ENCODE peak calls at places on chromosomes 5 and 9, in nine cellular contexts. One of them, this sample, is unnamed.

GRCh38 chr5:1142886-1143669 is 31.2 kb upstream of the SLC12A7 start:
- DNase-seq in suprapubic skin: no peak
- DNase-seq in fibroblast of lung: no peak
- DNase-seq in tibial artery: no peak
- DNase-seq in lung: no peak
- DNase-seq in A549: no peak
- DNase-seq in AG04450: no peak
- DNase-seq in psoas muscle: no peak
- DNase-seq in CD8-positive, alpha-beta T cell: no peak
- DNase-seq in this sample: no peak

GRCh38 chr5:80623911-80624457 is 30.5 kb upstream of the MSH3 start:
- DNase-seq in suprapubic skin: no peak
- DNase-seq in fibroblast of lung: no peak
- DNase-seq in tibial artery: no peak
- DNase-seq in lung: no peak
- DNase-seq in A549: no peak
- DNase-seq in AG04450: no peak
- DNase-seq in psoas muscle: no peak
- DNase-seq in CD8-positive, alpha-beta T cell: no peak
- DNase-seq in this sample: no peak

GRCh38 chr9:129412814-129413536 is 207.9 kb downstream of the C9orf50 start:
- DNase-seq in suprapubic skin: no peak
- DNase-seq in fibroblast of lung: peak; percentile 78
- DNase-seq in tibial artery: peak; percentile 94
- DNase-seq in lung: peak; percentile 52
- DNase-seq in A549: peak; percentile 73
- DNase-seq in AG04450: no peak
- DNase-seq in psoas muscle: peak; percentile 62
- DNase-seq in CD8-positive, alpha-beta T cell: no peak
- DNase-seq in this sample: peak; percentile 87

GRCh38 chr9:38017149-38017884 is 51.7 kb downstream of the SHB start:
- DNase-seq in suprapubic skin: no peak
- DNase-seq in fibroblast of lung: no peak
- DNase-seq in tibial artery: peak; percentile 83
- DNase-seq in lung: peak; percentile 78
- DNase-seq in A549: peak; percentile 73
- DNase-seq in AG04450: no peak
- DNase-seq in psoas muscle: peak; percentile 73
- DNase-seq in CD8-positive, alpha-beta T cell: no peak
- DNase-seq in this sample: peak; percentile 70

GRCh38 chr5:106418196-106418595 is 1252.5 kb downstream of the EFNA5 start:
- DNase-seq in suprapubic skin: no peak
- DNase-seq in fibroblast of lung: peak; percentile 69
- DNase-seq in tibial artery: no peak
- DNase-seq in lung: no peak
- DNase-seq in A549: no peak
- DNase-seq in AG04450: no peak
- DNase-seq in psoas muscle: no peak
- DNase-seq in CD8-positive, alpha-beta T cell: no peak
- DNase-seq in this sample: no peak

GRCh38 chr5:95870105-95870672 is 47.7 kb upstream of the GLRX start:
- DNase-seq in suprapubic skin: no peak
- DNase-seq in fibroblast of lung: no peak
- DNase-seq in tibial artery: no peak
- DNase-seq in lung: no peak
- DNase-seq in A549: no peak
- DNase-seq in AG04450: no peak
- DNase-seq in psoas muscle: no peak
- DNase-seq in CD8-positive, alpha-beta T cell: no peak
- DNase-seq in this sample: no peak

GRCh38 chr9:99118782-99119466 is 14.0 kb downstream of the TGFBR1 start:
- DNase-seq in suprapubic skin: no peak
- DNase-seq in fibroblast of lung: no peak
- DNase-seq in tibial artery: no peak
- DNase-seq in lung: no peak
- DNase-seq in A549: no peak
- DNase-seq in AG04450: no peak
- DNase-seq in psoas muscle: no peak
- DNase-seq in CD8-positive, alpha-beta T cell: peak; percentile 74
- DNase-seq in this sample: no peak

GRCh38 chr5:124343451-124343867 is 403.0 kb downstream of the ZNF608 start:
- DNase-seq in suprapubic skin: no peak
- DNase-seq in fibroblast of lung: peak; percentile 94
- DNase-seq in tibial artery: no peak
- DNase-seq in lung: no peak
- DNase-seq in A549: no peak
- DNase-seq in AG04450: peak; percentile 79
- DNase-seq in psoas muscle: no peak
- DNase-seq in CD8-positive, alpha-beta T cell: no peak
- DNase-seq in this sample: no peak

GRCh38 chr9:35380016-35380415 is 109.9 kb upstream of the RUSC2 start:
- DNase-seq in suprapubic skin: no peak
- DNase-seq in fibroblast of lung: no peak
- DNase-seq in tibial artery: no peak
- DNase-seq in lung: no peak
- DNase-seq in A549: no peak
- DNase-seq in AG04450: no peak
- DNase-seq in psoas muscle: no peak
- DNase-seq in CD8-positive, alpha-beta T cell: no peak
- DNase-seq in this sample: no peak

GRCh38 chr5:122790354-122791123 is 15.7 kb downstream of the SNX2 start:
- DNase-seq in suprapubic skin: no peak
- DNase-seq in fibroblast of lung: no peak
- DNase-seq in tibial artery: no peak
- DNase-seq in lung: no peak
- DNase-seq in A549: no peak
- DNase-seq in AG04450: no peak
- DNase-seq in psoas muscle: no peak
- DNase-seq in CD8-positive, alpha-beta T cell: no peak
- DNase-seq in this sample: no peak

GRCh38 chr5:123450641-123451421 is 27.6 kb upstream of the CEP120 start:
- DNase-seq in suprapubic skin: no peak
- DNase-seq in fibroblast of lung: peak; percentile 33
- DNase-seq in tibial artery: no peak
- DNase-seq in lung: no peak
- DNase-seq in A549: no peak
- DNase-seq in AG04450: no peak
- DNase-seq in psoas muscle: no peak
- DNase-seq in CD8-positive, alpha-beta T cell: no peak
- DNase-seq in this sample: no peak

GRCh38 chr9:23123048-23123632 is 676.5 kb downstream of the DMRTA1 start:
- DNase-seq in suprapubic skin: no peak
- DNase-seq in fibroblast of lung: peak; percentile 1
- DNase-seq in tibial artery: no peak
- DNase-seq in lung: no peak
- DNase-seq in A549: peak; percentile 52
- DNase-seq in AG04450: no peak
- DNase-seq in psoas muscle: no peak
- DNase-seq in CD8-positive, alpha-beta T cell: no peak
- DNase-seq in this sample: peak; percentile 55

GRCh38 chr5:31453522-31453921 is 78.4 kb downstream of the DROSHA start:
- DNase-seq in suprapubic skin: no peak
- DNase-seq in fibroblast of lung: no peak
- DNase-seq in tibial artery: no peak
- DNase-seq in lung: no peak
- DNase-seq in A549: no peak
- DNase-seq in AG04450: no peak
- DNase-seq in psoas muscle: no peak
- DNase-seq in CD8-positive, alpha-beta T cell: no peak
- DNase-seq in this sample: no peak

GRCh38 chr5:161966544-161966943 is 101.0 kb upstream of the GABRG2 start:
- DNase-seq in suprapubic skin: no peak
- DNase-seq in fibroblast of lung: no peak
- DNase-seq in tibial artery: no peak
- DNase-seq in lung: no peak
- DNase-seq in A549: peak; percentile 6
- DNase-seq in AG04450: no peak
- DNase-seq in psoas muscle: no peak
- DNase-seq in CD8-positive, alpha-beta T cell: no peak
- DNase-seq in this sample: no peak

GRCh38 chr5:135441919-135442318 is 5.2 kb downstream of the DCANP1 start:
- DNase-seq in suprapubic skin: no peak
- DNase-seq in fibroblast of lung: no peak
- DNase-seq in tibial artery: no peak
- DNase-seq in lung: no peak
- DNase-seq in A549: no peak
- DNase-seq in AG04450: no peak
- DNase-seq in psoas muscle: no peak
- DNase-seq in CD8-positive, alpha-beta T cell: peak; percentile 25
- DNase-seq in this sample: no peak

DNA sequence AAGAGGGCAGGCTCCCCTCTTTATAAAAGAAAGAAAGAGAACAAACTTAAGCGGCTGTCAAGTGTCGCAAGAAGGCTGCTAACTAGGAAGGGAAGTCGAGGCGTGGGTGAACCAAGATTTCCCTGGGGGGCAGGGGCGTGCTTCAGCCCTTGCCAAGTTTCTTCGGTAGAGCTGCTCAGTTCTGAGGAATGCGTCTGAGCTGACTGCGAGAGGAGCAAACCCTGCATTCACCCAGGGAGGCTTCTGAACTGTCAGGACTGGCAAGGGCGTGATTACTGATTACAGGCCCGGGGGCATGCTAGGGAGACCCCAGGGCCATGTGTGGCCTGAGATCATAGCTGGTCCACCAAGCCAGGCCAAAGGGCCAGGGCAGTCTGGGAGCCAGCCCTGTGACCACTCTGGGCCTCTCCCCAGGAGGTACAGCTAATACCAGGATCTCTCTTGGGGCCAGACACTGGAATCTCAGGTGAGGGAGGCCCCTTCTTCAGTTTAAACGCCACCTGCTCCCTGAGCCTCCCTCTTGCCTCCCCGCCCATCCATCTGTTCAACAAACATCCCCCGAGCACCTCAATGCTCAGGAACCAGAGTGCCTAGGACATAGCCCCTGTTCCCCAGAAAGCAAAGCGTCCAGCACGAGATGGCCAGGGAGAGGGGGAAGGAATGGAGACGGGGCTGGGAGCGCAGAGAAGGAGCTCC is 30.9 kb downstream of the SARDH start:
- DNase-seq in suprapubic skin: no peak
- DNase-seq in fibroblast of lung: peak; percentile 56
- DNase-seq in tibial artery: peak; percentile 66
- DNase-seq in lung: no peak
- DNase-seq in A549: no peak
- DNase-seq in AG04450: no peak
- DNase-seq in psoas muscle: peak; percentile 51
- DNase-seq in CD8-positive, alpha-beta T cell: no peak
- DNase-seq in this sample: peak; percentile 42
- H3K4me3 ChIP-seq in suprapubic skin: no peak overlapping the region
- H3K4me3 ChIP-seq in fibroblast of lung: no peak overlapping the region
- H3K4me3 ChIP-seq in tibial artery: no peak overlapping the region
- H3K4me3 ChIP-seq in lung: no peak overlapping the region
- H3K4me3 ChIP-seq in A549: no peak overlapping the region
- H3K4me3 ChIP-seq in AG04450: no peak overlapping the region
- H3K4me3 ChIP-seq in psoas muscle: no peak overlapping the region
- H3K4me3 ChIP-seq in CD8-positive, alpha-beta T cell: no peak overlapping the region
- H3K4me3 ChIP-seq in this sample: no peak overlapping the region

GRCh38 chr5:111135406-111135805 is 43.3 kb downstream of the WDR36 start:
- DNase-seq in suprapubic skin: no peak
- DNase-seq in fibroblast of lung: no peak
- DNase-seq in tibial artery: no peak
- DNase-seq in lung: no peak
- DNase-seq in A549: no peak
- DNase-seq in AG04450: no peak
- DNase-seq in psoas muscle: no peak
- DNase-seq in CD8-positive, alpha-beta T cell: no peak
- DNase-seq in this sample: no peak
- H3K27ac ChIP-seq in suprapubic skin: no peak overlapping the region
- H3K27ac ChIP-seq in fibroblast of lung: no peak overlapping the region
- H3K27ac ChIP-seq in tibial artery: no peak overlapping the region
- H3K27ac ChIP-seq in lung: no peak overlapping the region
- H3K27ac ChIP-seq in A549: no peak overlapping the region
- H3K27ac ChIP-seq in AG04450: no peak overlapping the region
- H3K27ac ChIP-seq in psoas muscle: no peak overlapping the region
- H3K27ac ChIP-seq in CD8-positive, alpha-beta T cell: no peak overlapping the region
- H3K27ac ChIP-seq in this sample: no peak overlapping the region

DNA sequence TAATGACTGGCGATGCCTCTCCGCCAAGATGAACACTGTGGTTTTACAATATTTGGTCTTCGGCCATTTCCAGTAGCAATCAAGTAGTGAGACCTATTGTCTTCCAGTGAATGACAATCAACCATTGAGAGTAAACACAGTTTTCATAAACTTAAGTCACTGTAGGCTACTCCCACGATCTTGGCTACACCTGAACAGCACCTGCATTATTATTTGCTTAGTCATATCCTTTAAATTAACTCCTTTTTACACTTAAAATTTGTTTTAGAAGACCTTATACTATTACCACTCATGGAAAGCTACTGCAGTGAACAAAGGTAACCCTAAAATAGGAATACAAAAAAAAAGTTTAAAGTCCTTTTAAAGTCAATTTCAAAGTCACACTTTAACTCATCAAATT is 58.2 kb downstream of the ZNF354C start:
- DNase-seq in suprapubic skin: no peak
- DNase-seq in fibroblast of lung: no peak
- DNase-seq in tibial artery: no peak
- DNase-seq in lung: no peak
- DNase-seq in A549: no peak
- DNase-seq in AG04450: no peak
- DNase-seq in psoas muscle: no peak
- DNase-seq in CD8-positive, alpha-beta T cell: no peak
- DNase-seq in this sample: no peak
- H3K9me3 ChIP-seq in suprapubic skin: peaks cover 15% of the 10 kb centered on the region
- H3K9me3 ChIP-seq in fibroblast of lung: no peaks in the 10 kb centered on the region
- H3K9me3 ChIP-seq in tibial artery: peaks cover 5% of the 10 kb centered on the region
- H3K9me3 ChIP-seq in lung: no peaks in the 10 kb centered on the region
- H3K9me3 ChIP-seq in A549: peaks cover 17% of the 10 kb centered on the region
- H3K9me3 ChIP-seq in AG04450: peaks cover 82% of the 10 kb centered on the region
- H3K9me3 ChIP-seq in psoas muscle: peaks cover 18% of the 10 kb centered on the region
- H3K9me3 ChIP-seq in CD8-positive, alpha-beta T cell: no peaks in the 10 kb centered on the region
- H3K9me3 ChIP-seq in this sample: peaks cover 15% of the 10 kb centered on the region

GRCh38 chr5:6773342-6774035 is 60.3 kb downstream of the TENT4A start:
- DNase-seq in suprapubic skin: no peak
- DNase-seq in fibroblast of lung: no peak
- DNase-seq in tibial artery: no peak
- DNase-seq in lung: no peak
- DNase-seq in A549: peak; percentile 13
- DNase-seq in AG04450: no peak
- DNase-seq in psoas muscle: no peak
- DNase-seq in CD8-positive, alpha-beta T cell: no peak
- DNase-seq in this sample: no peak

GRCh38 chr5:6774673-6775327 is 61.6 kb downstream of the TENT4A start:
- DNase-seq in suprapubic skin: no peak
- DNase-seq in fibroblast of lung: no peak
- DNase-seq in tibial artery: no peak
- DNase-seq in lung: no peak
- DNase-seq in A549: no peak
- DNase-seq in AG04450: no peak
- DNase-seq in psoas muscle: no peak
- DNase-seq in CD8-positive, alpha-beta T cell: no peak
- DNase-seq in this sample: no peak

GRCh38 chr5:6770826-6771607 is 57.8 kb downstream of the TENT4A start:
- DNase-seq in suprapubic skin: no peak
- DNase-seq in fibroblast of lung: no peak
- DNase-seq in tibial artery: no peak
- DNase-seq in lung: no peak
- DNase-seq in A549: no peak
- DNase-seq in AG04450: no peak
- DNase-seq in psoas muscle: no peak
- DNase-seq in CD8-positive, alpha-beta T cell: no peak
- DNase-seq in this sample: no peak

GRCh38 chr5:6775595-6775994 is 62.4 kb downstream of the TENT4A start:
- DNase-seq in suprapubic skin: no peak
- DNase-seq in fibroblast of lung: no peak
- DNase-seq in tibial artery: no peak
- DNase-seq in lung: no peak
- DNase-seq in A549: no peak
- DNase-seq in AG04450: no peak
- DNase-seq in psoas muscle: no peak
- DNase-seq in CD8-positive, alpha-beta T cell: no peak
- DNase-seq in this sample: no peak

GRCh38 chr5:6772886-6773285 is 59.7 kb downstream of the TENT4A start:
- DNase-seq in suprapubic skin: no peak
- DNase-seq in fibroblast of lung: no peak
- DNase-seq in tibial artery: no peak
- DNase-seq in lung: no peak
- DNase-seq in A549: no peak
- DNase-seq in AG04450: no peak
- DNase-seq in psoas muscle: no peak
- DNase-seq in CD8-positive, alpha-beta T cell: no peak
- DNase-seq in this sample: no peak
- H3K4me3 ChIP-seq in suprapubic skin: no peak overlapping the region
- H3K4me3 ChIP-seq in fibroblast of lung: no peak overlapping the region
- H3K4me3 ChIP-seq in tibial artery: no peak overlapping the region
- H3K4me3 ChIP-seq in lung: no peak overlapping the region
- H3K4me3 ChIP-seq in A549: peak overlapping the region; percentile 31
- H3K4me3 ChIP-seq in AG04450: no peak overlapping the region
- H3K4me3 ChIP-seq in psoas muscle: no peak overlapping the region
- H3K4me3 ChIP-seq in CD8-positive, alpha-beta T cell: no peak overlapping the region
- H3K4me3 ChIP-seq in this sample: no peak overlapping the region